ENCODE peak calls at places on chromosomes 6 and 20, in seven cellular contexts. I is BE2C; E is GM06990; N is Calu3; L is B cell; G is CD4-positive, alpha-beta T cell; Y is stomach. O is an unnamed sample.

GRCh38 chr20:45502561-45502960 is 12.9 kb downstream of the SPINT3 start:
- DNase-seq in I (no peak), E (no peak), N (no peak), L (no peak), G (no peak), Y (no peak), O (no peak)

GRCh38 chr6:148037496-148037895 is 305.1 kb upstream of the SASH1 start:
- DNase-seq in I (no peak), E (no peak), N (no peak), L (no peak), G (no peak), Y (no peak), O (no peak)

GRCh38 chr6:40986364-40986763 is 52.7 kb downstream of the UNC5CL start:
- DNase-seq in I (no peak), E (no peak), N (no peak), L (no peak), G (no peak), Y (no peak), O (no peak)

GRCh38 chr6:47595785-47596184 is 102.6 kb upstream of the ADGRF4 start:
- DNase-seq in I (no peak), E (no peak), N (peak), L (no peak), G (no peak), Y (no peak), O (no peak)

GRCh38 chr20:23189341-23189740 is 103.2 kb upstream of the CD93 start:
- DNase-seq in I (no peak), E (no peak), N (no peak), L (no peak), G (no peak), Y (no peak), O (no peak)

GRCh38 chr6:143328885-143329284 is 121.6 kb downstream of the ADAT2 start:
- DNase-seq in I (no peak), E (no peak), N (no peak), L (no peak), G (no peak), Y (no peak), O (no peak)

GRCh38 chr20:31260326-31260932 is 3.0 kb downstream of the DEFB115 start:
- DNase-seq in I (no peak), E (no peak), N (peak), L (no peak), G (no peak), Y (no peak), O (no peak)

GRCh38 chr6:146028835-146029572 is at the start of gene GRM1:
- DNase-seq in I (no peak), E (no peak), N (no peak), L (no peak), G (no peak), Y (no peak), O (no peak)

GRCh38 chr20:52193886-52194545 is 2.4 kb upstream of the ZFP64 start:
- DNase-seq in I (no peak), E (no peak), N (no peak), L (no peak), G (no peak), Y (no peak), O (no peak)

GRCh38 chr6:6201200-6201599 is 119.3 kb downstream of the F13A1 start:
- DNase-seq in I (no peak), E (peak), N (no peak), L (no peak), G (no peak), Y (no peak), O (no peak)

GRCh38 chr6:112701201-112701600 is 354.1 kb downstream of the RFPL4B start:
- DNase-seq in I (peak), E (no peak), N (no peak), L (no peak), G (no peak), Y (no peak), O (peak)

GRCh38 chr6:89145461-89145961 is 344 bp upstream of the PM20D2 start:
- DNase-seq in I (no peak), E (no peak), N (no peak), L (peak), G (peak), Y (no peak), O (no peak)

GRCh38 chr6:148608211-148608951 is 138.4 kb upstream of the UST start:
- DNase-seq in I (no peak), E (no peak), N (peak), L (no peak), G (no peak), Y (no peak), O (no peak)

GRCh38 chr20:62453186-62453808 is 22.5 kb downstream of the GATA5 start:
- DNase-seq in I (no peak), E (no peak), N (no peak), L (no peak), G (no peak), Y (no peak), O (no peak)

GRCh38 chr6:3977875-3978711 is 100.8 kb downstream of the FAM217A start:
- DNase-seq in I (no peak), E (peak), N (peak), L (peak), G (peak), Y (no peak), O (no peak)

DNA sequence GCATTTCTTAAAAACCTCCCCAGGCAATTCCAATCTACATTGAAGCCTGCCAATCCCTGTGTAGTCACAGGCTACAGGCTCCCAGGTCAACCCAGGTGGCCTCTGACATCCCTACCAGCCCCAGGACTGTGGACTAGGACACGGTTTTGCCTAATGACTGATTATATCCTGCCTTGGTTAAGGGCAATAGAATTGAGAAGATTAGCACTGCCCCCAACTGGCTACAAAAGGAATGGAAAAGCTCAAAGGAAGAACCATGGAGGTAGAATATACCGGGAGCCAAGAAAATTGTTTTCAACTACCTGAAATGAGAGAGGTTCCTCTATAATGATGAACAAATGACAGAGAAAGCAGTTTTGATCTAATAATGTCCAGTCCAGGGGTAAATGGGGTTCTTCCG is 421.1 kb upstream of the AGPAT4 start:
- DNase-seq in I (peak), E (no peak), N (peak), L (no peak), G (no peak), Y (no peak), O (no peak)
- TF ChIP-seq CTCF in I (peak), E (peak), N (no peak), L (no peak), G (no peak), Y (peak), O (no peak)

GRCh38 chr6:139373154-139373927 is 1.1 kb downstream of the CITED2 start:
- DNase-seq in I (peak), E (peak), N (peak), L (peak), G (peak), Y (peak), O (peak)
- TF ChIP-seq CTCF in I (peak), E (peak), N (peak), L (peak), G (peak), Y (no peak), O (no peak)

GRCh38 chr6:30763155-30763617 is 18.8 kb upstream of the IER3 start:
- DNase-seq in I (no peak), E (no peak), N (no peak), L (no peak), G (no peak), Y (no peak), O (no peak)

GRCh38 chr6:30761791-30762429 is 17.6 kb upstream of the IER3 start:
- DNase-seq in I (no peak), E (no peak), N (no peak), L (no peak), G (no peak), Y (no peak), O (no peak)

GRCh38 chr6:30757261-30757935 is 13.1 kb upstream of the IER3 start:
- DNase-seq in I (no peak), E (no peak), N (no peak), L (no peak), G (no peak), Y (no peak), O (no peak)

GRCh38 chr6:30760537-30760936 is 16.2 kb upstream of the IER3 start:
- DNase-seq in I (no peak), E (no peak), N (no peak), L (no peak), G (no peak), Y (no peak), O (no peak)

GRCh38 chr6:30759575-30760239 is 15.4 kb upstream of the IER3 start:
- DNase-seq in I (no peak), E (peak), N (no peak), L (no peak), G (no peak), Y (no peak), O (no peak)
- TF ChIP-seq CTCF in I (no peak), E (no peak), N (no peak), L (no peak), G (no peak), Y (no peak), O (no peak)

GRCh38 chr20:25695532-25696383 is 895 bp downstream of the ZNF337 start:
- DNase-seq in I (peak), E (no peak), N (no peak), L (no peak), G (no peak), Y (no peak), O (no peak)

GRCh38 chr20:25696384-25697131 is at the start of gene ZNF337:
- DNase-seq in I (peak), E (peak), N (peak), L (peak), G (peak), Y (peak), O (peak)

GRCh38 chr20:25697132-25697446 is 436 bp upstream of the ZNF337 start:
- DNase-seq in I (no peak), E (no peak), N (no peak), L (no peak), G (no peak), Y (no peak), O (no peak)

DNA sequence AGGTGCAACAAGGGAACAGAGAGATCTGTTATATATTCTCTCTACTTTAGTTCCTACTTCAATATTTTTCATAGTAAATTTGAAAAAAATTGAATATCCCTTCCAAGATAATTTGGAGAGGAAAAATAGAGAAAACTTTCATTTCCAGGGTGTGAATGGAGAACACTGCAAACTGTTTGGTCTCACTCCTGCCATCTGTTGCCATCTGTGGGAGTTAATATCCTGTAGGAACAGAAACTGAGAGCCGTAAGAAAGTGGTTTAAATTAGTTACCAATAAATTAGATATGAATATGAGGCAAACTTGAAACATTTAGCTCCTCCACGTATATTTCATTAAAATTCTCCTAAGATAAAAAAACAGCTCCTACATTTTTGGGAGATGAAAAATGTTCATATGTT is 4.2 kb downstream of the ZNF337 start:
- DNase-seq in I (no peak), E (no peak), N (no peak), L (no peak), G (no peak), Y (no peak), O (no peak)
- TF ChIP-seq CTCF in I (no peak), E (no peak), N (no peak), L (no peak), G (no peak), Y (no peak), O (no peak)

DNA sequence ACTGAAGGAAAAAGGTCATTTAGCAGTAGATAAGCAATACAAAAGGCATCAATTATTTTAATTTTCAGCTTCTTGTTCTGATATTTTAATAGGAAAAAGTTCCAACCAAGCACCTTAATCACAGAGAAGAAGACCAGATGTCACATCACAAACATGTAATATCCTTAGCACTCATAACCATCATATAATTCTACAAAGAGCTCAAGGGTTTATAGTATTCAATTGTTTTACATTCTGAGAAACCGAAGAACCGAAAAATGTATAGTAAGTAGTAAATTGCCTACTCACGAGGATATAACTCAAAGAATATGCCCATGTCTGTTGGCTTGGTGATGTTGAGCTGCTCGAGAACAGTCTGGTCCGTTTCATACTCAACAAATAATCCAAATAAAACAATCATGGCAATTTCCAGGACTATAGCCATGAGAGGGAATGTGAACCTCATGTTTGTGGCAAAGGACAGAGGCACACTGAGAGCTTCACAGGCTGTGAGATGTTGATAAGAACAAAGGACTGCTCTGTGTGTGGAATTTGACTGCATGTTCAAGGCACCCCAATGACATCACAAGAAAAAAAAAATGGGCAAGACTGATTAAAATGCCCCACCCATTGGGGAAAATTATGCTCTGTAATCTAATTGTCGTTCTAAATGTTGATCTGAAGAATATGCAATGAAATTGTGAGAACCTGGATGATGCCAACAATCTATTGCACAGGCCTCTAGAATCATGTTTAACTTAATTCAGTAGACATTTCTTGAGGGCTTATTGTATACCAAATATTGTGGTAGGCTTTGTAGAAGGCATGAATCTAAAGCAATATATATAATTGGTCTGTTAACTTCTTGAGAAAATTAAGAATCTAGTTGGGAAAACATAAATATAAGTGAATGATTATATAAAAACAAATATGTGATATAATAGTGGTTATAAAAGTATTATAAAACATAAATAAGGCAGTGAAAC is at the start of gene RHAG:
- DNase-seq in I (no peak), E (no peak), N (no peak), L (no peak), G (no peak), Y (no peak), O (no peak)
- TF ChIP-seq CTCF in I (no peak), E (no peak), N (no peak), L (no peak), G (no peak), Y (no peak), O (no peak)

GRCh38 chr6:94052754-94053153 is 633.4 kb upstream of the EPHA7 start:
- DNase-seq in I (no peak), E (no peak), N (no peak), L (no peak), G (no peak), Y (no peak), O (no peak)
- TF ChIP-seq CTCF in I (no peak), E (no peak), N (no peak), L (no peak), G (no peak), Y (no peak), O (no peak)

O was measured in mesothelial cell of epicardium.